ENCODE peak calls at places on chromosomes 1 and 21, in ten cellular contexts. J is HuH-7.5; U is M059J; F is lower lobe of right lung; G is GM04504; N is stimulated activated CD4-positive, alpha-beta T cell treated with anti-CD3 and anti-CD28 coated beads, Interleukin-15, amount 100 ng/mL, for 24 hours; T is effector memory CD8-positive, alpha-beta T cell; W is fibroblast of the conjunctiva; Y is GM10248; C is naive thymus-derived CD8-positive, alpha-beta T cell. B is an unnamed sample.
A peak's percentile ranks its signal among the peaks of the same experiment; 100 is the strongest.

GRCh38 chr21:39009587-39010225 is 173.5 kb downstream of the PSMG1 start:
- DNase-seq in T (no peak), J (no peak), N (no peak), Y (no peak), W (no peak), F (no peak), C (no peak), U (no peak), G (no peak), B (no peak)

GRCh38 chr1:53525595-53525994 is 66.4 kb downstream of the DMRTB1 start:
- DNase-seq in J (peak; percentile 44), W (no peak), T (no peak), G (no peak), Y (no peak), U (no peak), F (no peak), N (no peak), C (no peak), B (no peak)

GRCh38 chr1:119371800-119372199 is 3.2 kb downstream of the HAO2 start:
- DNase-seq in W (no peak), C (no peak), G (no peak), N (no peak), U (peak; percentile 10), T (no peak), Y (no peak), F (no peak), J (no peak), B (no peak)

GRCh38 chr1:175126347-175126746 is 58.7 kb downstream of the TNN start:
- DNase-seq in Y (no peak), T (no peak), N (no peak), C (no peak), W (no peak), G (no peak), U (peak; percentile 31), J (no peak), F (no peak), B (no peak)

GRCh38 chr1:160626560-160627342 is 20.1 kb downstream of the SLAMF1 start:
- DNase-seq in G (no peak), N (no peak), Y (no peak), T (no peak), W (no peak), U (no peak), C (no peak), J (no peak), F (no peak), B (no peak)

GRCh38 chr1:186878356-186878755 is 49.6 kb downstream of the PLA2G4A start:
- DNase-seq in Y (no peak), G (no peak), J (no peak), T (no peak), F (no peak), W (no peak), N (no peak), C (no peak), U (no peak), B (no peak)

GRCh38 chr1:230144010-230144614 is 77.1 kb downstream of the GALNT2 start:
- DNase-seq in F (no peak), Y (no peak), J (no peak), W (no peak), G (no peak), U (no peak), N (no peak), C (no peak), T (no peak), B (no peak)

GRCh38 chr1:227884370-227885134 is 63.2 kb downstream of the WNT9A start:
- DNase-seq in C (no peak), Y (no peak), J (no peak), F (peak; percentile 37), T (no peak), N (no peak), G (no peak), W (no peak), U (no peak), B (no peak)

GRCh38 chr1:40701684-40702083 is 10.2 kb downstream of the NFYC start:
- DNase-seq in W (no peak), C (no peak), J (no peak), U (no peak), T (no peak), F (no peak), Y (no peak), G (no peak), N (no peak), B (no peak)

GRCh38 chr1:151368000-151368744 is 4.3 kb downstream of the SELENBP1 start:
- DNase-seq in C (no peak), T (no peak), F (peak; percentile 18), W (no peak), Y (no peak), U (no peak), N (no peak), J (no peak), G (no peak), B (no peak)

GRCh38 chr1:226365831-226366231 is 42.1 kb downstream of the PARP1 start:
- DNase-seq in J (no peak), F (no peak), Y (no peak), N (no peak), C (no peak), W (no peak), T (no peak), G (no peak), U (peak; percentile 38), B (no peak)

GRCh38 chr1:58650141-58650540 is 49.7 kb downstream of the MYSM1 start:
- DNase-seq in N (no peak), F (no peak), C (no peak), W (no peak), U (peak; percentile 50), T (no peak), Y (no peak), G (no peak), J (no peak), B (no peak)

GRCh38 chr1:24120965-24121364 is 9.0 kb upstream of the MYOM3 start:
- DNase-seq in N (no peak), F (no peak), W (no peak), U (no peak), G (no peak), T (no peak), Y (no peak), C (no peak), J (no peak), B (no peak)

GRCh38 chr1:205304046-205304694 is 17.4 kb downstream of the NUAK2 start:
- DNase-seq in J (no peak), W (no peak), F (no peak), Y (no peak), G (no peak), C (no peak), T (no peak), N (no peak), U (no peak), B (no peak)

GRCh38 chr1:212696721-212697331 is 2.8 kb downstream of the BATF3 start:
- DNase-seq in T (no peak), Y (no peak), W (no peak), U (no peak), J (no peak), N (no peak), G (no peak), C (no peak), F (no peak), B (no peak)

GRCh38 chr1:212680691-212681090 is 18.9 kb downstream of the BATF3 start:
- DNase-seq in N (no peak), W (no peak), J (no peak), G (no peak), Y (no peak), U (no peak), C (no peak), T (no peak), F (no peak), B (no peak)

GRCh38 chr1:55362558-55362957 is 147.4 kb upstream of the USP24 start:
- DNase-seq in J (no peak), Y (no peak), G (peak; percentile 59), N (no peak), F (no peak), C (no peak), U (peak; percentile 79), W (peak; percentile 21), T (no peak), B (peak; percentile 65)

GRCh38 chr1:13700521-13701273 is 709 bp downstream of the PRDM2 start:
- DNase-seq in W (no peak), G (no peak), U (no peak), T (peak; percentile 40), Y (peak; percentile 64), J (no peak), C (peak; percentile 65), F (peak; percentile 72), N (peak; percentile 62), B (no peak)

GRCh38 chr1:7007902-7008301 is 222.6 kb downstream of the CAMTA1 start:
- DNase-seq in N (no peak), F (no peak), U (no peak), W (no peak), G (no peak), C (no peak), Y (no peak), J (no peak), T (no peak), B (no peak)

GRCh38 chr1:78682527-78682926 is 32.9 kb downstream of the IFI44 start:
- DNase-seq in U (peak; percentile 15), N (no peak), J (no peak), T (no peak), Y (no peak), W (no peak), G (no peak), F (no peak), C (no peak), B (no peak)

GRCh38 chr1:217332426-217333065 is 298.3 kb downstream of the GPATCH2 start:
- DNase-seq in U (no peak), J (no peak), W (no peak), F (no peak), C (no peak), G (no peak), N (no peak), T (no peak), Y (no peak), B (no peak)

GRCh38 chr1:109788695-109789521 is 25.2 kb upstream of the EPS8L3 start:
- DNase-seq in C (no peak), U (no peak), J (peak; percentile 80), Y (peak; percentile 57), G (no peak), N (no peak), T (no peak), W (no peak), F (peak; percentile 44), B (no peak)

GRCh38 chr1:44621841-44622286 is 52.4 kb downstream of the TMEM53 start:
- DNase-seq in U (no peak), Y (no peak), W (no peak), C (no peak), N (no peak), G (no peak), F (no peak), T (no peak), J (no peak), B (no peak)

GRCh38 chr21:29299046-29299905 is 554 bp downstream of the BACH1 start:
- DNase-seq in W (peak; percentile 16), J (peak; percentile 33), T (peak; percentile 66), N (peak; percentile 79), F (peak; percentile 81), U (peak; percentile 62), C (peak; percentile 64), G (no peak), Y (peak; percentile 42), B (no peak)

GRCh38 chr1:975896-976683 is 5.8 kb downstream of the PERM1 start:
- DNase-seq in C (peak; percentile 60), F (peak; percentile 79), T (peak; percentile 58), N (peak; percentile 79), G (no peak), W (peak; percentile 24), J (peak; percentile 91), Y (peak; percentile 81), U (peak; percentile 85), B (no peak)

GRCh38 chr1:21681426-21681825 is 12.3 kb upstream of the RAP1GAP start:
- DNase-seq in G (no peak), J (no peak), C (no peak), U (no peak), Y (no peak), T (no peak), W (no peak), N (no peak), F (no peak), B (no peak)

GRCh38 chr1:192158181-192158580 is at the start of gene RGS18:
- DNase-seq in T (no peak), U (no peak), C (no peak), G (no peak), F (no peak), Y (peak; percentile 12), W (no peak), J (no peak), N (no peak), B (no peak)

GRCh38 chr1:213256438-213257087 is 205.5 kb downstream of the RPS6KC1 start:
- DNase-seq in T (no peak), U (no peak), Y (peak; percentile 12), G (no peak), F (no peak), W (no peak), N (no peak), C (no peak), J (no peak), B (no peak)

B was measured in BJ.